ENCODE peak calls at places on chromosomes 1 and 21, in eight cellular contexts. E is tibial nerve, M is A673, L is hepatocyte, S is pancreas, G is endodermal cell, J is cardiac fibroblast, O is suprapubic skin. H is an unnamed sample.

GRCh38 chr1:235996048-235996785 is 68.7 kb downstream of the NID1 start:
- DNase-seq in E (no peak), M (no peak), L (no peak), S (no peak), G (no peak), J (no peak), O (no peak), H (no peak)

GRCh38 chr1:62247391-62248168 is 52.9 kb downstream of the L1TD1 start:
- DNase-seq in E (no peak), M (no peak), L (no peak), S (no peak), G (peak; percentile 87), J (no peak), O (no peak), H (no peak)

GRCh38 chr1:230186874-230187273 is 119.8 kb downstream of the GALNT2 start:
- DNase-seq in E (no peak), M (no peak), L (no peak), S (no peak), G (no peak), J (no peak), O (no peak), H (no peak)

GRCh38 chr1:209785592-209785991 is 1.2 kb upstream of the C1orf74 start:
- DNase-seq in E (no peak), M (no peak), L (no peak), S (no peak), G (no peak), J (no peak), O (no peak), H (no peak)

GRCh38 chr1:218201004-218201403 is 84.1 kb upstream of the RRP15 start:
- DNase-seq in E (no peak), M (no peak), L (no peak), S (no peak), G (no peak), J (no peak), O (no peak), H (no peak)

GRCh38 chr1:241972703-241973375 is 15.3 kb downstream of the BECN2 start:
- DNase-seq in E (no peak), M (no peak), L (peak; percentile 53), S (no peak), G (peak; percentile 71), J (peak; percentile 3), O (no peak), H (no peak)

GRCh38 chr1:107877092-107877491 is 87.9 kb downstream of the VAV3 start:
- DNase-seq in E (peak; percentile 16), M (peak; percentile 91), L (no peak), S (no peak), G (no peak), J (peak; percentile 76), O (no peak), H (peak; percentile 32)

GRCh38 chr1:174956086-174956485 is 43.7 kb upstream of the CACYBP start:
- DNase-seq in E (no peak), M (no peak), L (no peak), S (no peak), G (no peak), J (no peak), O (no peak), H (no peak)

GRCh38 chr21:28687571-28687970 is 305.1 kb downstream of the LTN1 start:
- DNase-seq in E (no peak), M (no peak), L (peak; percentile 27), S (no peak), G (no peak), J (no peak), O (no peak), H (no peak)

GRCh38 chr1:58422436-58422835 is 124.1 kb downstream of the OMA1 start:
- DNase-seq in E (no peak), M (no peak), L (no peak), S (no peak), G (no peak), J (no peak), O (no peak), H (no peak)

GRCh38 chr1:58430355-58431335 is 115.9 kb downstream of the OMA1 start:
- DNase-seq in E (no peak), M (no peak), L (no peak), S (no peak), G (no peak), J (no peak), O (no peak), H (no peak)

GRCh38 chr1:58431847-58432246 is 114.7 kb downstream of the OMA1 start:
- DNase-seq in E (no peak), M (no peak), L (no peak), S (no peak), G (no peak), J (no peak), O (no peak), H (no peak)

GRCh38 chr1:58426918-58427317 is 119.6 kb downstream of the OMA1 start:
- DNase-seq in E (no peak), M (no peak), L (no peak), S (no peak), G (no peak), J (no peak), O (no peak), H (no peak)
- TF ChIP-seq CTCF in E (no peak), M (no peak), L (no peak), S (no peak), G (no peak), J (no peak), O (no peak), H (no peak)

DNA sequence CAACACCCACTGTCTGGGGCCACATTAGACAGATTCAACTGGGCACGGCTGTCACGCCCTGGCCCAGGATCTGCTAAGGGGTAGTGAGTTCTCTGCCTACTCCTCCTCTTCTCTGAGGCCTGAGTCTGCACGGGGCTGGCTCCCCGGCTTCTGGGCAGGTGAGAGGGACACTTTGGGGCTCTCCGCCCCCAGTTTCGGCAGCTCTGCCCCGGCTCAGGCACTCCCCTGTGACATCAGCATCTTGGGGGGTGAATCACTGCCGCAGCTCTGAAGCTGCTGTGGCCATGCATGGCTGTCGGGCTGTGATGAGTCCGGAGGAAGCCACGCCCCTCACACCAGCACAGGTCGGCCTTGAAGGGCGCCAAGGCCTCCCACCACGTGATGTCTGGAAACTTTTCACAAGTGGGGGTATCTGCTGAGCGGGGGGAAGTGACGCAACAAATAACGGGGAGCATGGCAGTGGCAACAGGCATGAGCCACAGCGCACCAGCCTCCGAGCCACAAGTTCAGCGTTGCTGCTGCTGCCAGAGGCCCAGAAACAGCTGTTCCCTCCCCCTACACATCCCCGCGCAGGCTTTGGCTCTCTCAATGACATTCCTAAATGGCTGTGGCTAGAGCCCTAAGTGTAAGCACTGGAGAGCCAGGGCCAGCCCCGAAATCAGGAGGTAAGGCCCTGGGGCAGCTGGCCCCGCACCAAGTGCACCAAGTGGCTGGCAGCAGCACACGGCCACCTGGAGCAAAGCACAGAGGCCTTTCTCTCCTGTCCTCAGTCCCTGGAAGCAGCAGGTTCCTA is 26.3 kb downstream of the ZBTB17 start:
- DNase-seq in E (peak; percentile 82), M (peak; percentile 69), L (peak; percentile 89), S (peak; percentile 87), G (peak; percentile 86), J (peak; percentile 98), O (peak; percentile 94), H (peak; percentile 93)
- H3K4me3 ChIP-seq in E (peak overlapping the region; percentile 20), M (no peak overlapping the region), L (no peak overlapping the region), S (no peak overlapping the region), G (no peak overlapping the region), J (peak overlapping the region; percentile 35), O (peak overlapping the region; percentile 30), H (peak overlapping the region; percentile 22)

DNA sequence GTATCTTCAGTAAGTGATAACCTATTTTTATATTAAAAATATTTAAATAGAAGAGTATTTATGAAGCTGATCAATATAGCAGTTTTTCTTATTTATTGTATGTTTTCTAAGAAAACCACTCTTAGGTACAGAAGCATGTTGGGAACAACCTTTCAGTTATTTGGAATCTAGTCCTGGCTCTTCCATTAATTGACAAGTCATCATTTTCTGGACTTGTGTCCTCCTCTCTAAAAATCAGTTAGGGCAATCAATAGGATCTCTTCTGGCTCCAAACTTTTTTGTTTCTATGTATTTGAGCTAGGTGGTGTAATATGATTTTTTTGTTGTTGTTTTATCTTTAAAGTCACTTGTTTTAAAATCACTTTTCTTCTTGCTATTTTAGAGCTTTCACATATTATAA is 57.0 kb downstream of the ABCD3 start:
- DNase-seq in E (no peak), M (no peak), L (no peak), S (no peak), G (no peak), J (no peak), O (no peak), H (no peak)
- TF ChIP-seq CTCF in E (no peak), M (no peak), L (no peak), S (no peak), G (no peak), J (no peak), O (no peak), H (no peak)

GRCh38 chr1:21931171-21932093 is 5.7 kb downstream of the HSPG2 start:
- DNase-seq in E (peak; percentile 59), M (no peak), L (peak; percentile 86), S (peak; percentile 62), G (peak; percentile 74), J (peak; percentile 96), O (peak; percentile 94), H (peak; percentile 85)
- H3K4me3 ChIP-seq in E (no peak overlapping the region), M (no peak overlapping the region), L (no peak overlapping the region), S (no peak overlapping the region), G (peak overlapping the region; percentile 32), J (peak overlapping the region; percentile 2), O (peak overlapping the region; percentile 26), H (no peak overlapping the region)

GRCh38 chr1:35769759-35770446 is at the start of gene CLSPN:
- DNase-seq in E (peak; percentile 91), M (peak; percentile 98), L (peak; percentile 97), S (peak; percentile 94), G (peak; percentile 100), J (peak; percentile 96), O (peak; percentile 97), H (peak; percentile 73)

GRCh38 chr1:35764283-35764682 is 5.5 kb downstream of the CLSPN start:
- DNase-seq in E (no peak), M (no peak), L (no peak), S (no peak), G (no peak), J (no peak), O (no peak), H (no peak)

GRCh38 chr1:35773711-35774110 is 3.9 kb upstream of the CLSPN start:
- DNase-seq in E (no peak), M (no peak), L (no peak), S (no peak), G (no peak), J (no peak), O (no peak), H (no peak)

GRCh38 chr1:35768350-35769187 is 1.2 kb downstream of the CLSPN start:
- DNase-seq in E (no peak), M (peak; percentile 38), L (no peak), S (no peak), G (peak; percentile 57), J (peak; percentile 8), O (no peak), H (no peak)

GRCh38 chr1:35769188-35769758 is 505 bp downstream of the CLSPN start:
- DNase-seq in E (peak; percentile 56), M (peak; percentile 94), L (peak; percentile 93), S (peak; percentile 83), G (peak; percentile 95), J (peak; percentile 89), O (peak; percentile 85), H (peak; percentile 14)
- TF ChIP-seq CTCF in E (no peak), M (peak; percentile 25), L (peak; percentile 28), S (no peak), G (peak; percentile 50), J (peak; percentile 28), O (no peak), H (no peak)

H was measured in AG09309.